ENCODE peak calls at places on chromosome 10, in five cellular contexts. One of them, this sample, is unnamed.

GRCh38 chr10:132844069-132844809 is 58.3 kb upstream of the NKX6-2 start:
- DNase-seq in IMR-90: no peak
- DNase-seq in K562: no peak
- DNase-seq in H1: no peak
- DNase-seq in HepG2: no peak
- DNase-seq in this sample: no peak

GRCh38 chr10:35398888-35399287 is 62.6 kb downstream of the CCNY start:
- DNase-seq in IMR-90: no peak
- DNase-seq in K562: no peak
- DNase-seq in H1: no peak
- DNase-seq in HepG2: no peak
- DNase-seq in this sample: no peak

GRCh38 chr10:124248056-124248455 is 154.7 kb upstream of the CHST15 start:
- DNase-seq in IMR-90: no peak
- DNase-seq in K562: no peak
- DNase-seq in H1: no peak
- DNase-seq in HepG2: no peak
- DNase-seq in this sample: no peak

GRCh38 chr10:95388539-95388938 is 97.7 kb upstream of the PDLIM1 start:
- DNase-seq in IMR-90: no peak
- DNase-seq in K562: no peak
- DNase-seq in H1: no peak
- DNase-seq in HepG2: peak
- DNase-seq in this sample: no peak

GRCh38 chr10:21523557-21524008 is 1.9 kb downstream of the SKIDA1 start:
- DNase-seq in IMR-90: peak
- DNase-seq in K562: peak
- DNase-seq in H1: no peak
- DNase-seq in HepG2: peak
- DNase-seq in this sample: no peak

GRCh38 chr10:6225263-6225814 is 22.6 kb downstream of the PFKFB3 start:
- DNase-seq in IMR-90: no peak
- DNase-seq in K562: no peak
- DNase-seq in H1: no peak
- DNase-seq in HepG2: no peak
- DNase-seq in this sample: no peak

GRCh38 chr10:14478639-14479038 is 147.9 kb upstream of the FRMD4A start:
- DNase-seq in IMR-90: peak
- DNase-seq in K562: peak
- DNase-seq in H1: no peak
- DNase-seq in HepG2: no peak
- DNase-seq in this sample: peak

GRCh38 chr10:1104971-1105370 is 48.8 kb downstream of the WDR37 start:
- DNase-seq in IMR-90: no peak
- DNase-seq in K562: no peak
- DNase-seq in H1: no peak
- DNase-seq in HepG2: no peak
- DNase-seq in this sample: no peak

GRCh38 chr10:129093641-129094040 is 373.4 kb upstream of the MGMT start:
- DNase-seq in IMR-90: no peak
- DNase-seq in K562: no peak
- DNase-seq in H1: no peak
- DNase-seq in HepG2: no peak
- DNase-seq in this sample: no peak

GRCh38 chr10:123180691-123181090 is 26.5 kb downstream of the BUB3 start:
- DNase-seq in IMR-90: no peak
- DNase-seq in K562: no peak
- DNase-seq in H1: no peak
- DNase-seq in HepG2: no peak
- DNase-seq in this sample: no peak

GRCh38 chr10:126804396-126804795 is 100.8 kb upstream of the DOCK1 start:
- DNase-seq in IMR-90: no peak
- DNase-seq in K562: no peak
- DNase-seq in H1: no peak
- DNase-seq in HepG2: no peak
- DNase-seq in this sample: no peak

GRCh38 chr10:79444243-79445119 is 943 bp downstream of the ZCCHC24 start:
- DNase-seq in IMR-90: peak
- DNase-seq in K562: peak
- DNase-seq in H1: peak
- DNase-seq in HepG2: no peak
- DNase-seq in this sample: peak

GRCh38 chr10:28661035-28661434 is 16.3 kb upstream of the BAMBI start:
- DNase-seq in IMR-90: peak
- DNase-seq in K562: peak
- DNase-seq in H1: no peak
- DNase-seq in HepG2: no peak
- DNase-seq in this sample: peak

GRCh38 chr10:111871458-111871857 is 312.1 kb downstream of the GPAM start:
- DNase-seq in IMR-90: no peak
- DNase-seq in K562: no peak
- DNase-seq in H1: no peak
- DNase-seq in HepG2: no peak
- DNase-seq in this sample: no peak

GRCh38 chr10:16986082-16986405 is 143.6 kb downstream of the CUBN start:
- DNase-seq in IMR-90: no peak
- DNase-seq in K562: no peak
- DNase-seq in H1: no peak
- DNase-seq in HepG2: no peak
- DNase-seq in this sample: no peak

GRCh38 chr10:118584181-118584954 is 11.1 kb downstream of the PRLHR start:
- DNase-seq in IMR-90: peak
- DNase-seq in K562: no peak
- DNase-seq in H1: no peak
- DNase-seq in HepG2: no peak
- DNase-seq in this sample: peak

GRCh38 chr10:96133135-96133534 is 3.0 kb downstream of the ZNF518A start:
- DNase-seq in IMR-90: peak
- DNase-seq in K562: no peak
- DNase-seq in H1: no peak
- DNase-seq in HepG2: no peak
- DNase-seq in this sample: no peak

GRCh38 chr10:44860811-44861751 is 50.1 kb upstream of the TMEM72 start:
- DNase-seq in IMR-90: peak
- DNase-seq in K562: no peak
- DNase-seq in H1: peak
- DNase-seq in HepG2: peak
- DNase-seq in this sample: peak

GRCh38 chr10:127872011-127872741 is 20.6 kb downstream of the CLRN3 start:
- DNase-seq in IMR-90: peak
- DNase-seq in K562: no peak
- DNase-seq in H1: peak
- DNase-seq in HepG2: no peak
- DNase-seq in this sample: no peak

GRCh38 chr10:2929457-2929856 is 137.9 kb upstream of the PFKP start:
- DNase-seq in IMR-90: no peak
- DNase-seq in K562: no peak
- DNase-seq in H1: no peak
- DNase-seq in HepG2: no peak
- DNase-seq in this sample: no peak

GRCh38 chr10:69088471-69088769 is 517 bp downstream of the SRGN start:
- DNase-seq in IMR-90: no peak
- DNase-seq in K562: peak
- DNase-seq in H1: no peak
- DNase-seq in HepG2: no peak
- DNase-seq in this sample: no peak

GRCh38 chr10:57624066-57624465 is 643.6 kb downstream of the IPMK start:
- DNase-seq in IMR-90: no peak
- DNase-seq in K562: no peak
- DNase-seq in H1: no peak
- DNase-seq in HepG2: no peak
- DNase-seq in this sample: no peak

GRCh38 chr10:116113721-116114501 is 159.1 kb downstream of the GFRA1 start:
- DNase-seq in IMR-90: peak
- DNase-seq in K562: no peak
- DNase-seq in H1: peak
- DNase-seq in HepG2: no peak
- DNase-seq in this sample: peak

GRCh38 chr10:95573953-95574604 is 12.9 kb upstream of the SORBS1 start:
- DNase-seq in IMR-90: no peak
- DNase-seq in K562: no peak
- DNase-seq in H1: no peak
- DNase-seq in HepG2: no peak
- DNase-seq in this sample: no peak

GRCh38 chr10:103528551-103528950 is 35.0 kb downstream of the NEURL1 start:
- DNase-seq in IMR-90: no peak
- DNase-seq in K562: no peak
- DNase-seq in H1: no peak
- DNase-seq in HepG2: no peak
- DNase-seq in this sample: no peak

GRCh38 chr10:12444981-12445700 is 95.8 kb downstream of the CAMK1D start:
- DNase-seq in IMR-90: no peak
- DNase-seq in K562: no peak
- DNase-seq in H1: no peak
- DNase-seq in HepG2: no peak
- DNase-seq in this sample: no peak

GRCh38 chr10:75108684-75109458 is 2.6 kb upstream of the SAMD8 start:
- DNase-seq in IMR-90: no peak
- DNase-seq in K562: peak
- DNase-seq in H1: peak
- DNase-seq in HepG2: peak
- DNase-seq in this sample: peak

GRCh38 chr10:27513451-27514191 is 9.5 kb downstream of the RAB18 start:
- DNase-seq in IMR-90: peak
- DNase-seq in K562: no peak
- DNase-seq in H1: no peak
- DNase-seq in HepG2: no peak
- DNase-seq in this sample: no peak

GRCh38 chr10:971613-972012 is 16.6 kb upstream of the GTPBP4 start:
- DNase-seq in IMR-90: no peak
- DNase-seq in K562: no peak
- DNase-seq in H1: no peak
- DNase-seq in HepG2: peak
- DNase-seq in this sample: no peak

GRCh38 chr10:124236818-124237217 is 143.4 kb upstream of the CHST15 start:
- DNase-seq in IMR-90: no peak
- DNase-seq in K562: no peak
- DNase-seq in H1: no peak
- DNase-seq in HepG2: no peak
- DNase-seq in this sample: no peak

GRCh38 chr10:12186324-12186723 is 9.4 kb downstream of the NUDT5 start:
- DNase-seq in IMR-90: no peak
- DNase-seq in K562: no peak
- DNase-seq in H1: no peak
- DNase-seq in HepG2: no peak
- DNase-seq in this sample: no peak

GRCh38 chr10:3217301-3217700 is 44.7 kb upstream of the PITRM1 start:
- DNase-seq in IMR-90: peak
- DNase-seq in K562: no peak
- DNase-seq in H1: no peak
- DNase-seq in HepG2: no peak
- DNase-seq in this sample: no peak

GRCh38 chr10:23362879-23363787 is 18.5 kb upstream of the C10orf67 start:
- DNase-seq in IMR-90: no peak
- DNase-seq in K562: no peak
- DNase-seq in H1: no peak
- DNase-seq in HepG2: no peak
- DNase-seq in this sample: no peak

GRCh38 chr10:113718974-113719822 is 32.3 kb upstream of the PLEKHS1 start:
- DNase-seq in IMR-90: no peak
- DNase-seq in K562: peak
- DNase-seq in H1: no peak
- DNase-seq in HepG2: no peak
- DNase-seq in this sample: no peak

GRCh38 chr10:102457591-102458150 is 6.3 kb upstream of the C10orf95 start:
- DNase-seq in IMR-90: no peak
- DNase-seq in K562: no peak
- DNase-seq in H1: no peak
- DNase-seq in HepG2: no peak
- DNase-seq in this sample: no peak

GRCh38 chr10:131546086-131546810 is 234.7 kb upstream of the TCERG1L start:
- DNase-seq in IMR-90: no peak
- DNase-seq in K562: no peak
- DNase-seq in H1: no peak
- DNase-seq in HepG2: no peak
- DNase-seq in this sample: no peak
- TF ChIP-seq RAD21 in IMR-90: no peak
- TF ChIP-seq RAD21 in K562: no peak
- TF ChIP-seq RAD21 in H1: no peak
- TF ChIP-seq RAD21 in HepG2: no peak
- TF ChIP-seq RAD21 in this sample: no peak

GRCh38 chr10:62048919-62049636 is 147.6 kb downstream of the ARID5B start:
- DNase-seq in IMR-90: peak
- DNase-seq in K562: peak
- DNase-seq in H1: peak
- DNase-seq in HepG2: peak
- DNase-seq in this sample: peak
- TF ChIP-seq MAFK in IMR-90: peak
- TF ChIP-seq MAFK in K562: no peak
- TF ChIP-seq MAFK in H1: no peak
- TF ChIP-seq MAFK in HepG2: peak
- TF ChIP-seq MAFK in this sample: no peak

GRCh38 chr10:70376436-70377378 is 5.7 kb downstream of the LRRC20 start:
- DNase-seq in IMR-90: no peak
- DNase-seq in K562: no peak
- DNase-seq in H1: no peak
- DNase-seq in HepG2: no peak
- DNase-seq in this sample: no peak

GRCh38 chr10:70378122-70378521 is 4.3 kb downstream of the LRRC20 start:
- DNase-seq in IMR-90: peak
- DNase-seq in K562: no peak
- DNase-seq in H1: no peak
- DNase-seq in HepG2: no peak
- DNase-seq in this sample: peak

GRCh38 chr10:70380350-70381135 is 1.9 kb downstream of the LRRC20 start:
- DNase-seq in IMR-90: no peak
- DNase-seq in K562: no peak
- DNase-seq in H1: no peak
- DNase-seq in HepG2: no peak
- DNase-seq in this sample: no peak

GRCh38 chr10:70379581-70380176 is 2.7 kb downstream of the LRRC20 start:
- DNase-seq in IMR-90: no peak
- DNase-seq in K562: peak
- DNase-seq in H1: peak
- DNase-seq in HepG2: no peak
- DNase-seq in this sample: peak

GRCh38 chr10:70381491-70382421 is 669 bp downstream of the LRRC20 start:
- DNase-seq in IMR-90: peak
- DNase-seq in K562: peak
- DNase-seq in H1: peak
- DNase-seq in HepG2: no peak
- DNase-seq in this sample: peak
- TF ChIP-seq RAD21 in IMR-90: no peak
- TF ChIP-seq RAD21 in K562: peak
- TF ChIP-seq RAD21 in H1: no peak
- TF ChIP-seq RAD21 in HepG2: no peak
- TF ChIP-seq RAD21 in this sample: no peak

GRCh38 chr10:109374215-109374614 is 549.1 kb downstream of the XPNPEP1 start:
- DNase-seq in IMR-90: peak
- DNase-seq in K562: no peak
- DNase-seq in H1: no peak
- DNase-seq in HepG2: no peak
- DNase-seq in this sample: no peak
- TF ChIP-seq MAFK in IMR-90: no peak
- TF ChIP-seq MAFK in K562: no peak
- TF ChIP-seq MAFK in H1: no peak
- TF ChIP-seq MAFK in HepG2: no peak
- TF ChIP-seq MAFK in this sample: no peak

This sample was measured in A549.